ENCODE peak calls at places on chromosome 1, in seven cellular contexts. X, H, J, E, K, P and D are unnamed samples.

GRCh38 chr1:13823126-13823880 is 123.3 kb downstream of the PRDM2 start:
- DNase-seq in X (peak; percentile 54), H (no peak), J (no peak), E (no peak), K (no peak), P (no peak), D (no peak)

GRCh38 chr1:204992499-204992898 is 50.5 kb upstream of the CNTN2 start:
- DNase-seq in X (peak; percentile 71), H (peak; percentile 27), J (no peak), E (peak; percentile 50), K (no peak), P (no peak), D (no peak)

GRCh38 chr1:927234-927633 is 3.5 kb downstream of the SAMD11 start:
- DNase-seq in X (no peak), H (no peak), J (no peak), E (no peak), K (no peak), P (no peak), D (no peak)

GRCh38 chr1:209086486-209087192 is 496.9 kb upstream of the CAMK1G start:
- DNase-seq in X (no peak), H (no peak), J (no peak), E (no peak), K (no peak), P (peak; percentile 34), D (peak; percentile 49)

GRCh38 chr1:49448200-49448599 is 575.6 kb downstream of the AGBL4 start:
- DNase-seq in X (no peak), H (no peak), J (no peak), E (no peak), K (no peak), P (no peak), D (no peak)

GRCh38 chr1:228647523-228648444 is 87.5 kb upstream of the RHOU start:
- DNase-seq in X (peak; percentile 68), H (peak; percentile 34), J (no peak), E (peak; percentile 47), K (peak; percentile 50), P (no peak), D (peak; percentile 18)

GRCh38 chr1:12209495-12209832 is 20.4 kb upstream of the VPS13D start:
- DNase-seq in X (no peak), H (no peak), J (no peak), E (no peak), K (no peak), P (no peak), D (no peak)

GRCh38 chr1:7534061-7534825 is 236.9 kb upstream of the VAMP3 start:
- DNase-seq in X (no peak), H (no peak), J (no peak), E (no peak), K (no peak), P (no peak), D (no peak)

GRCh38 chr1:198199105-198199504 is 42.3 kb downstream of the NEK7 start:
- DNase-seq in X (no peak), H (no peak), J (no peak), E (no peak), K (no peak), P (no peak), D (no peak)

GRCh38 chr1:35062518-35063196 is 16.5 kb upstream of the ZMYM1 start:
- DNase-seq in X (no peak), H (no peak), J (no peak), E (no peak), K (no peak), P (no peak), D (no peak)

GRCh38 chr1:43704838-43705237 is 2.5 kb upstream of the ST3GAL3 start:
- DNase-seq in X (no peak), H (no peak), J (peak; percentile 55), E (no peak), K (no peak), P (no peak), D (no peak)

GRCh38 chr1:56577859-56578663 is 1.3 kb downstream of the PLPP3 start:
- DNase-seq in X (peak; percentile 85), H (peak; percentile 84), J (peak; percentile 41), E (peak; percentile 5), K (peak; percentile 48), P (peak; percentile 39), D (no peak)

DNA sequence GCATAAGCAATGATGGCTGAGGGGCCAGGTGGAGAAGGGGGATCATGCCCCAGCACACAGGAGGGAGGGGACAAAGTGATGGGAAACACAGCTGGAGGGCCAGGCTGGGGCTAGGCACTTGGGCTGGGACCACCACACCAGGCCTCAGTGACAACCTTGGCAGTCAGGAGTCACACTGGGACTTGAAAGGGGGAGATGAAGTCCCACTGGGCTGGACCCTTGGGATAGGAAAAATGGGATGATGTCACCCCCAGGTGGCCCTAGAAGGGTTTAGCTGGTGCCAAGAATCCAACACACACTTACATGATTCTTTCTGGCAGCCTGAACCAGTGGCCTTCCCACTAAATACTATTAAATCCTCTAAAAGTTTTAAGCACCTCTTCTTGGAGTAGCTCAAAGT is 17.1 kb downstream of the ZBTB17 start:
- DNase-seq in X (no peak), H (no peak), J (no peak), E (no peak), K (no peak), P (no peak), D (no peak)
- TF ChIP-seq CTCF in X (no peak), H (no peak), J (no peak), E (no peak), K (no peak), P (peak; percentile 5), D (no peak)

DNA sequence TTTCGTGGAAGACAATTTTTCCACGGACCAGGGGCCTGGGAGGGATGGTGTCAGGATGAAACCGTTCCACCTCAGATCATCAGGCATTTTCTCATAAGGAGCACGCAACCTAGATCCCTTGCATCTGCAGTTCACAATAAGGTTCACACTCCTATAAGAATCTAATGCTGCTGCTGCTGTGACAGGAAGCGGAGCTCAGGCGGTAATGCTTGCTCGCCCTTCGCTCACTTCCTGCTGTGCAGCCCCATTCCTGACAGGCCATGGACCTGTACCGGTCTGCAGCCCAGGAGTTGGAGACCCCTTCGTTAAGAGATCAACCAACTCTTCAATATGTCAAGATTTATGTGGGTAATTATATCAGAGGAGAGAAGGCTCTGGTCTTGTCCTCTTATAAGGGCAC is 3.3 kb upstream of the DHX9 start:
- DNase-seq in X (no peak), H (no peak), J (no peak), E (no peak), K (no peak), P (no peak), D (no peak)
- TF ChIP-seq CTCF in X (no peak), H (no peak), J (no peak), E (no peak), K (no peak), P (no peak), D (no peak)

DNA sequence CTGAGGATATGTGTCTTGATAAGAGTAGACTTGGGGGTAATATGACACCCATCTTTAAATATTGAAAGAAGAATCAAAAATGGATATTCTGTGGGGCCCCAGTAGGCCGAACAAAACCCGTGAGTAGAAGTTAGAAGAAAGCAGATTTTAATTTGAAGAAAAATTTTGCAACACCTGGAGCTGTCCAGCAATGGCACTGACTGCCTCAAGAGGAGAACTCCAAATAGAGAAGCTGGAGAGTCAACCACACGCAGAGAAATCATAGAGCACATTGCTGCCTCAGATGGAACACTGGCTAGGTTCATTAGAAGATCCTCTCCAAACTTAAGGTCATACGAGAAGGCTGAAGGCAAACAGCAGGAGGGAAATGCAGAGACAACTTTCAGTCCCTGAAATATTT is 6.8 kb downstream of the NHLH1 start:
- DNase-seq in X (no peak), H (no peak), J (no peak), E (no peak), K (no peak), P (no peak), D (no peak)
- TF ChIP-seq CTCF in X (no peak), H (no peak), J (no peak), E (no peak), K (no peak), P (no peak), D (no peak)

GRCh38 chr1:86515597-86515996 is 31.3 kb upstream of the CLCA4 start:
- DNase-seq in X (no peak), H (no peak), J (no peak), E (no peak), K (peak; percentile 56), P (no peak), D (no peak)
- TF ChIP-seq CTCF in X (peak; percentile 36), H (no peak), J (peak; percentile 67), E (no peak), K (no peak), P (peak; percentile 52), D (peak; percentile 49)